ENCODE peak calls at places on chromosomes 16 and 17, in six cellular contexts. J is activated T-cell treated with anti-CD3 and anti-CD28 coated beads for 1 hour; F is activated CD8-positive, alpha-beta memory T cell treated with anti-CD3 and anti-CD28 coated beads for 1 hour; W is EH; D is LoVo; G is sigmoid colon. O is an unnamed sample.

GRCh38 chr16:9107025-9107970 is 15.9 kb downstream of the HAPSTR1 start:
- DNase-seq in J (no peak), F (no peak), W (no peak), D (no peak), G (no peak), O (no peak)

GRCh38 chr16:23874613-23875294 is 39.0 kb downstream of the PRKCB start:
- DNase-seq in J (no peak), F (no peak), W (peak), D (no peak), G (no peak), O (no peak)

GRCh38 chr17:82495844-82496528 is 23.5 kb upstream of the FOXK2 start:
- DNase-seq in J (no peak), F (no peak), W (no peak), D (peak), G (no peak), O (peak)

GRCh38 chr16:30184430-30185140 is 1.2 kb downstream of the CORO1A start:
- DNase-seq in J (peak), F (no peak), W (no peak), D (no peak), G (peak), O (no peak)

GRCh38 chr16:56965939-56966515 is 4.3 kb downstream of the CETP start:
- DNase-seq in J (no peak), F (no peak), W (peak), D (no peak), G (no peak), O (no peak)

GRCh38 chr17:19321481-19322128 is 40.9 kb downstream of the B9D1 start:
- DNase-seq in J (no peak), F (no peak), W (no peak), D (no peak), G (peak), O (no peak)

GRCh38 chr16:87223656-87224248 is 93.4 kb downstream of the C16orf95 start:
- DNase-seq in J (no peak), F (no peak), W (no peak), D (no peak), G (no peak), O (no peak)

GRCh38 chr17:16432017-16432416 is 16.6 kb downstream of the TRPV2 start:
- DNase-seq in J (no peak), F (no peak), W (no peak), D (no peak), G (no peak), O (no peak)

GRCh38 chr16:2370725-2371124 is 30.2 kb upstream of the ABCA3 start:
- DNase-seq in J (no peak), F (no peak), W (no peak), D (no peak), G (no peak), O (no peak)

O was measured in iPS DF 19.7.